ENCODE peak calls at places on chromosomes 13 and 19, in eight cellular contexts. L, T, I, R, F, A, D and O are unnamed samples.

GRCh38 chr13:59121507-59121906 is 1042.2 kb downstream of the DIAPH3 start:
- DNase-seq in L (no peak), T (no peak), I (no peak), R (no peak), F (no peak), A (no peak), D (no peak), O (no peak)

GRCh38 chr13:44713793-44714469 is 137.8 kb upstream of the TSC22D1 start:
- DNase-seq in L (no peak), T (peak; percentile 93), I (no peak), R (peak; percentile 85), F (no peak), A (no peak), D (peak; percentile 90), O (no peak)

GRCh38 chr19:54517483-54517882 is 14.9 kb downstream of the LAIR2 start:
- DNase-seq in L (peak; percentile 40), T (peak; percentile 9), I (no peak), R (no peak), F (no peak), A (peak; percentile 73), D (no peak), O (no peak)

GRCh38 chr13:84973661-84974060 is 825.6 kb downstream of the SLITRK6 start:
- DNase-seq in L (no peak), T (no peak), I (no peak), R (no peak), F (no peak), A (no peak), D (no peak), O (no peak)

GRCh38 chr19:57016491-57016890 is 103.3 kb upstream of the USP29 start:
- DNase-seq in L (no peak), T (no peak), I (no peak), R (no peak), F (no peak), A (no peak), D (no peak), O (no peak)

GRCh38 chr13:45879666-45880065 is 28.1 kb upstream of the SIAH3 start:
- DNase-seq in L (no peak), T (no peak), I (no peak), R (no peak), F (no peak), A (peak; percentile 5), D (no peak), O (no peak)

GRCh38 chr13:97974773-97975172 is 21.3 kb downstream of the IPO5 start:
- DNase-seq in L (no peak), T (no peak), I (no peak), R (no peak), F (no peak), A (no peak), D (no peak), O (no peak)

GRCh38 chr19:17538684-17539287 is 16.7 kb upstream of the COLGALT1 start:
- DNase-seq in L (no peak), T (no peak), I (no peak), R (no peak), F (no peak), A (no peak), D (no peak), O (no peak)

GRCh38 chr19:49676136-49676689 is 858 bp upstream of the PRMT1 start:
- DNase-seq in L (no peak), T (peak; percentile 89), I (peak; percentile 83), R (peak; percentile 89), F (no peak), A (peak; percentile 48), D (peak; percentile 84), O (no peak)

GRCh38 chr19:19185853-19186728 is 5.9 kb downstream of the BORCS8 start:
- DNase-seq in L (peak; percentile 29), T (no peak), I (peak; percentile 22), R (no peak), F (peak; percentile 30), A (peak; percentile 72), D (no peak), O (no peak)

GRCh38 chr13:113926951-113927660 is 46.8 kb downstream of the C13orf46 start:
- DNase-seq in L (no peak), T (no peak), I (no peak), R (peak; percentile 62), F (no peak), A (no peak), D (no peak), O (no peak)

GRCh38 chr13:107941345-107942029 is 273.8 kb downstream of the LIG4 start:
- DNase-seq in L (no peak), T (no peak), I (no peak), R (no peak), F (no peak), A (no peak), D (no peak), O (no peak)

GRCh38 chr13:42812311-42812710 is 30.9 kb downstream of the FAM216B start:
- DNase-seq in L (no peak), T (no peak), I (no peak), R (no peak), F (no peak), A (no peak), D (no peak), O (no peak)

GRCh38 chr19:38667552-38668205 is 20.2 kb downstream of the ACTN4 start:
- DNase-seq in L (no peak), T (peak; percentile 72), I (no peak), R (no peak), F (no peak), A (no peak), D (peak; percentile 61), O (no peak)

GRCh38 chr19:6947745-6948144 is 60.4 kb downstream of the ADGRE1 start:
- DNase-seq in L (no peak), T (no peak), I (no peak), R (no peak), F (no peak), A (peak; percentile 74), D (peak; percentile 2), O (no peak)

GRCh38 chr13:29936051-29936813 is 85.8 kb upstream of the UBL3 start:
- DNase-seq in L (no peak), T (no peak), I (peak; percentile 30), R (no peak), F (no peak), A (peak; percentile 8), D (no peak), O (no peak)

GRCh38 chr19:15636026-15636425 is 4.7 kb upstream of the CYP4F3 start:
- DNase-seq in L (no peak), T (no peak), I (no peak), R (no peak), F (no peak), A (no peak), D (no peak), O (no peak)

GRCh38 chr19:33132425-33132824 is 511 bp downstream of the WDR88 start:
- DNase-seq in L (no peak), T (no peak), I (no peak), R (no peak), F (no peak), A (no peak), D (no peak), O (no peak)

GRCh38 chr13:92716749-92717148 is 509.9 kb upstream of the GPC6 start:
- DNase-seq in L (no peak), T (peak; percentile 13), I (no peak), R (no peak), F (no peak), A (no peak), D (peak; percentile 24), O (no peak)

GRCh38 chr13:39623466-39623865 is 20.5 kb upstream of the LHFPL6 start:
- DNase-seq in L (no peak), T (no peak), I (no peak), R (no peak), F (no peak), A (no peak), D (no peak), O (no peak)

GRCh38 chr13:45257638-45258338 is 56.9 kb upstream of the KCTD4 start:
- DNase-seq in L (no peak), T (no peak), I (no peak), R (no peak), F (no peak), A (no peak), D (no peak), O (no peak)

GRCh38 chr19:18291590-18292459 is 10.4 kb upstream of the JUND start:
- DNase-seq in L (no peak), T (no peak), I (peak; percentile 28), R (peak; percentile 94), F (peak; percentile 53), A (peak; percentile 93), D (peak; percentile 41), O (peak; percentile 63)

GRCh38 chr13:112657850-112658445 is 31.9 kb upstream of the ATP11A start:
- DNase-seq in L (no peak), T (peak; percentile 29), I (no peak), R (no peak), F (no peak), A (no peak), D (no peak), O (no peak)

GRCh38 chr19:41031926-41032325 is 40.8 kb downstream of the CYP2B6 start:
- DNase-seq in L (no peak), T (no peak), I (no peak), R (no peak), F (no peak), A (no peak), D (no peak), O (no peak)

GRCh38 chr13:46541210-46541609 is 11.8 kb upstream of the LRCH1 start:
- DNase-seq in L (no peak), T (no peak), I (no peak), R (no peak), F (no peak), A (no peak), D (no peak), O (no peak)

GRCh38 chr19:35901854-35902661 is at the start of gene HCST:
- DNase-seq in L (no peak), T (no peak), I (no peak), R (no peak), F (no peak), A (peak; percentile 36), D (no peak), O (no peak)

GRCh38 chr19:47330466-47330869 is 1.5 kb upstream of the C5AR2 start:
- DNase-seq in L (no peak), T (no peak), I (no peak), R (no peak), F (no peak), A (no peak), D (peak; percentile 36), O (no peak)

GRCh38 chr13:106603568-106603967 is 35.6 kb upstream of the ARGLU1 start:
- DNase-seq in L (no peak), T (no peak), I (no peak), R (no peak), F (no peak), A (no peak), D (no peak), O (no peak)

GRCh38 chr19:29878973-29879654 is 62.9 kb upstream of the URI1 start:
- DNase-seq in L (no peak), T (no peak), I (peak; percentile 50), R (peak; percentile 74), F (no peak), A (peak; percentile 21), D (peak; percentile 39), O (no peak)